ENCODE peak calls at places on chromosome 14, in five cellular contexts. N is A549, H is IMR-90, P is lower leg skin, Q is PC-3. M is an unnamed sample.

GRCh38 chr14:82488473-82488872 is 954.8 kb upstream of the SEL1L start:
- DNase-seq in H (no peak), N (no peak), P (no peak), Q (peak), M (no peak)

GRCh38 chr14:98243332-98243731 is 1028.7 kb downstream of the BCL11B start:
- DNase-seq in Q (no peak), N (no peak), P (no peak), H (no peak), M (no peak)

GRCh38 chr14:75307700-75308379 is 29.2 kb downstream of the FOS start:
- DNase-seq in Q (peak), N (peak), P (peak), H (peak), M (peak)

GRCh38 chr14:67372833-67373232 is 12.7 kb downstream of the EIF2S1 start:
- DNase-seq in P (no peak), Q (no peak), H (no peak), N (no peak), M (no peak)

GRCh38 chr14:75277000-75277795 is 1.4 kb upstream of the FOS start:
- DNase-seq in N (peak), Q (peak), P (peak), H (peak), M (peak)

GRCh38 chr14:95545769-95546168 is 10.9 kb downstream of the GLRX5 start:
- DNase-seq in P (no peak), N (peak), H (peak), Q (peak), M (peak)

GRCh38 chr14:39673141-39674133 is 241.2 kb upstream of the FBXO33 start:
- DNase-seq in N (no peak), H (no peak), P (no peak), Q (peak), M (peak)

GRCh38 chr14:61444215-61444768 is 122.9 kb downstream of the PRKCH start:
- DNase-seq in N (no peak), P (no peak), H (no peak), Q (no peak), M (no peak)

GRCh38 chr14:72892103-72892878 is 1.6 kb downstream of the DPF3 start:
- DNase-seq in Q (peak), P (no peak), H (peak), N (no peak), M (no peak)

GRCh38 chr14:38105106-38105702 is 102.5 kb upstream of the SSTR1 start:
- DNase-seq in P (no peak), N (no peak), Q (peak), H (no peak), M (no peak)

GRCh38 chr14:104460920-104461651 is 118.5 kb upstream of the C14orf180 start:
- DNase-seq in Q (no peak), N (no peak), H (no peak), P (no peak), M (no peak)

GRCh38 chr14:104601786-104602185 is 2.8 kb downstream of the TMEM179 start:
- DNase-seq in H (peak), Q (no peak), N (peak), P (no peak), M (no peak)

GRCh38 chr14:63757211-63757610 is 29.3 kb upstream of the SGPP1 start:
- DNase-seq in Q (no peak), P (no peak), H (no peak), N (no peak), M (no peak)

GRCh38 chr14:90576581-90576980 is 179.8 kb downstream of the CALM1 start:
- DNase-seq in N (no peak), Q (no peak), H (peak), P (no peak), M (no peak)

GRCh38 chr14:52951730-52952481 is 1.1 kb upstream of the FERMT2 start:
- DNase-seq in P (peak), H (peak), N (peak), Q (peak), M (peak)

GRCh38 chr14:91152499-91152898 is 38.6 kb downstream of the DGLUCY start:
- DNase-seq in Q (no peak), P (no peak), N (no peak), H (no peak), M (no peak)

GRCh38 chr14:82388488-82388887 is 854.8 kb upstream of the SEL1L start:
- DNase-seq in H (no peak), N (no peak), P (no peak), Q (no peak), M (peak)

GRCh38 chr14:71377099-71377498 is 469.8 kb downstream of the PCNX1 start:
- DNase-seq in Q (no peak), H (no peak), P (no peak), N (peak), M (no peak)

GRCh38 chr14:95471526-95472304 is 44.7 kb downstream of the SYNE3 start:
- DNase-seq in N (no peak), H (no peak), P (no peak), Q (no peak), M (no peak)

GRCh38 chr14:37466623-37467088 is 128.4 kb downstream of the FOXA1 start:
- DNase-seq in N (peak), P (no peak), Q (no peak), H (no peak), M (no peak)

GRCh38 chr14:29463727-29464370 is 463.8 kb downstream of the PRKD1 start:
- DNase-seq in P (no peak), H (no peak), N (no peak), Q (peak), M (peak)

GRCh38 chr14:40362856-40363255 is 930.6 kb upstream of the FBXO33 start:
- DNase-seq in H (no peak), P (no peak), N (no peak), Q (no peak), M (no peak)

GRCh38 chr14:88013750-88014349 is 8.9 kb downstream of the GPR65 start:
- DNase-seq in P (peak), H (peak), Q (peak), N (peak), M (peak)

GRCh38 chr14:35405304-35405996 is 901 bp upstream of the NFKBIA start:
- DNase-seq in P (peak), H (no peak), N (no peak), Q (no peak), M (peak)

DNA sequence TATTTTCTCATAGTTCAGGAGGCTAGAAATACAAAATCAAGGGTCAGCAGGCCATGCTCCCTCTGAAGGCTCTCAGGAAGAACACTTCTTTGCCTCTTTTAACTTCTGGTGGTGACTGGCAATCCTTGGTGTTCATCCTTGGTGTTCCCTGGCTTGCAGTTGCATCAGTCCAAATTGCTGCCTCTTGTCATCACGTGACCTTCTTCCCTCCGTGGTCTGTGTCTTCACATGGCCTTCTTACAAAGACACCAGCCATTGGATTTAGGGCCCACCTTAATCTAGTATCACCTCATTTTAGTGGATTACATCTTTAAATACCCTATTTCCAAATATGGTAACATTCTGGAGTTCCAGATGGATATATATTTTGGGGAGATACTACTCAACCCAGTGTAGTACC is 7.5 kb upstream of the LRRC9 start:
- DNase-seq in H (no peak), P (no peak), N (no peak), Q (no peak), M (no peak)
- H3K4me3 ChIP-seq in H (no peak), P (no peak), N (no peak), Q (no peak), M (no peak)

GRCh38 chr14:49999826-50000214 is 106.9 kb downstream of the ARF6 start:
- DNase-seq in P (no peak), H (no peak), N (no peak), Q (no peak), M (no peak)

GRCh38 chr14:50001999-50002925 is 109.4 kb downstream of the ARF6 start:
- DNase-seq in H (no peak), P (no peak), N (no peak), Q (no peak), M (peak)

GRCh38 chr14:49999216-49999761 is 106.4 kb downstream of the ARF6 start:
- DNase-seq in P (peak), H (peak), N (peak), Q (peak), M (peak)

GRCh38 chr14:50001146-50001998 is 108.5 kb downstream of the ARF6 start:
- DNase-seq in H (peak), P (peak), Q (peak), N (peak), M (peak)

DNA sequence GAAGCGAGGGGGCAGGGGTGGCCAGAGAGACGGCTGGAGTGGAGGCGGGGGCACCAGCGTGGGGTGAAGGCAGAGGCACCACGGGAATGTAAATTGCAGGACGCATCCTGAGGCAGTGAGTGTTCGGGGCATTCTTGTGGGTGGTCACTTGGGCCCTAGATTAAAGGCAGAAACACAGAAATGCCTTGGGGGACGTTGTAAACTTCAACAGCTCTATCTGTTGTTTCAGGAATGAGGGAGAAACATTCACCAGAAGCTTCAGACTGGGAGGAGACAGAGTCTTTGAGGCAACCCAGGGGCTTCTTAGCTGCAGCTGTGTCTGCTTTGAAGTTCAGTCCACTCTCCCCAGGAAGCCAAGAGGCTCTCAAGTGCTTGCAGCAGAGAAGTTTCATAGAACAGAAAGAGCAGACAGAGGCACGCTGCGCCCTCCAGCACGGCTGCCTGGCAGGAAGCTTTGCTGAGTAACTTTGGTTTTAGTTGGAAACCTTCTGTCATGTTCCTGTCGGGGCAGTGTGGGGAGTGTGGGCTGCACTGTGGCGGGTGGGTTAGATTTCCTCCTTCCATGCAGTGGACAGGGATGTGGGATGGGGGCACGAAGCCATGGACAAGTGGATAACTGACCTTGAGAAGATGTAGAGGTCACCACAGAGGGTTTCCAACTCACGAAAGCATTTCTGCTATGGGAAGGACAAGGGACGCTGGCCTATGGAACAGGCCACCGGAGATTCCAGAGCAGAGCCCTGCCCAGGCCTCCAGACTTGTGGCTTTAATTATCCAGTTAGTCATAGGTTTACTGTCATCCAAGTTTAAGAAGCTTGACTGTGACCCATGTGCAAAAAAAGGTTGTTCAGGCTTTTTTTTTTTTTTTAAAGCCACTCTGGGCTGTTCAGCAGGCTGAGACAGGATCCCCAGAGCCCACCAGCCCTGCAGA is 107.6 kb downstream of the ARF6 start:
- DNase-seq in N (peak), Q (peak), H (peak), P (peak), M (peak)
- TF ChIP-seq CTCF in N (no peak), Q (no peak), H (no peak), P (no peak), M (no peak)

DNA sequence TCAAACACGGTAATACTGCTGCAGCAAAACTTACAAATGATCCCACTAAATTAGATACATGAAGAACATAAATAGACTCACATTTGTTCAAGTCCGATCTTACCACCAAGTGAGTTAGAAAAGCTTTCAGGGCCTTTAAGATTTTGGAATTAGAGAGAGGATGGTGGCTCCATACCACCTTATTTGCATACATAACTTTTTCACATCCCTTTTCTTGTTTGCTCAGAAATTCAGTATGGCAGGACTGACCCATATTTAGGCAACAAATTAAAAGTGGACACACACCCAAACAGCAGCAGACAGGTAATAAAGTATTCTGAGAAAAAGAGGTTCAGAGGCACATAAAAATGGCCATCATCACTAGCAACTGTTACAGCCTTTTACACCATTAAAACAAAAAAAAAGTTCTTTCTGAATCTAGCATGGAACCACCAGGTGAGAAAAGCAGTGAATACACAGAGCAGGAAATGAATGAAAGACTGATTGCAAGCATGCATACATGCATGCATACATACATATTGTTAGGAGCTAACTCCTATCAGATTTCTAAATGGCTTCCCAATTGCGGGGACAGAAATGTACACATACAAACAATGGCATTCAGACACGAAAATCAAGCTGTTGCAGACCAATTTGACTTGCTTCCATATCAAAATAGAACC is 23.3 kb downstream of the STXBP6 start:
- DNase-seq in P (no peak), N (no peak), Q (no peak), H (no peak), M (no peak)
- H3K4me3 ChIP-seq in P (no peak), N (no peak), Q (no peak), H (no peak), M (no peak)

GRCh38 chr14:99344051-99344450 is 72.1 kb upstream of the BCL11B start:
- DNase-seq in H (no peak), Q (no peak), N (no peak), P (no peak), M (no peak)

GRCh38 chr14:99339551-99339950 is 67.6 kb upstream of the BCL11B start:
- DNase-seq in N (no peak), Q (no peak), P (no peak), H (no peak), M (no peak)

GRCh38 chr14:99342204-99342603 is 70.2 kb upstream of the BCL11B start:
- DNase-seq in Q (no peak), P (no peak), N (no peak), H (no peak), M (no peak)

GRCh38 chr14:99345472-99345871 is 73.5 kb upstream of the BCL11B start:
- DNase-seq in Q (no peak), P (no peak), H (no peak), N (no peak), M (no peak)

DNA sequence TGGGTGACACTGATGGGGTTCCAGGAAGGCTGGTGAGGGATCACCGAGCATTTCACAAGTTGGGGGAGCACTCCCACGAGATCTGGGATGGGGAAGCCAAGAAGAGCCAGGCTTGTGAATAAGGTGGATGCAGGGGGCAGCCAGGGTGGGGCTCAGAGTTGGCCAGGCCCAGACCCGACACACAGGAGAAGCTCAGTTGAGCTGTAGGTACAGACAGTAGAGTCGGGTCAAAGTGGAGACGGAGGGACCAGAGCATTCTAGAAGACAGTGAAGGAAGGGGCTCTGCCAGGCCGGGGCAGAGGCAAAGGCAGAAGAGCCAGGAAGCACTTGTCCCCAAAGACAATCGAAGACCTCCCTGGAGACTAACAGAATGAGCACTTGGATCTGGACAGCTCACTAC is 70.9 kb upstream of the BCL11B start:
- DNase-seq in P (no peak), Q (no peak), H (no peak), N (no peak), M (no peak)
- TF ChIP-seq CTCF in P (no peak), Q (no peak), H (no peak), N (no peak), M (no peak)

GRCh38 chr14:20690848-20691640 is 2.5 kb downstream of the ANG start:
- DNase-seq in Q (peak), H (peak), N (peak), P (peak), M (peak)
- H3K4me3 ChIP-seq in Q (peak), H (no peak), N (peak), P (no peak), M (no peak)

DNA sequence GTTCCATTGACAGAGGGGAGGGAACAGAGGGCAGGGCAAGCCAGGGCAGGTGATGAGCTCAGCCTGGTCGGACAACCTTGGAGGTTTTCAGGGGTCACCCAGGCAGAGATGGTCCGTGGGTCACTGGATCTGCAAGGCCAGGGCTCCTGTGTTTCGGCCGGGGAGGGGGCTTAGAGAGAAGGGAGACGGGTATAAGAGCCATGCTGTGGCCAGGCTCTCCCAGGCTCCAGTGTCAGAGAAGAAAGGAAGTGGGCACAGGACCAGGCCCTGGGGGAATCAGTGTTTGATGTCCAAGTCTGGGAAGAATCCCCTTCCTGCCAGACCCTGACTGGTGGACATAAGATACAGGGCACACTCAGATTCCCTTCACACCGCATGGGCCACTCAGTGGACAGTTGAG is 36.9 kb downstream of the DIO3 start:
- DNase-seq in H (no peak), N (no peak), Q (no peak), P (no peak), M (no peak)
- TF ChIP-seq CTCF in H (no peak), N (no peak), Q (no peak), P (no peak), M (no peak)

GRCh38 chr14:21098892-21099595 is 589 bp upstream of the ZNF219 start:
- DNase-seq in N (no peak), P (no peak), Q (peak), H (no peak), M (no peak)

GRCh38 chr14:21096889-21097615 is 1.4 kb downstream of the ZNF219 start:
- DNase-seq in P (no peak), Q (no peak), H (no peak), N (no peak), M (no peak)

GRCh38 chr14:21098134-21098891 is at the start of gene ZNF219:
- DNase-seq in Q (peak), H (peak), N (peak), P (no peak), M (peak)

GRCh38 chr14:21096438-21096837 is 2.0 kb downstream of the ZNF219 start:
- DNase-seq in P (no peak), H (no peak), N (no peak), Q (no peak), M (no peak)

DNA sequence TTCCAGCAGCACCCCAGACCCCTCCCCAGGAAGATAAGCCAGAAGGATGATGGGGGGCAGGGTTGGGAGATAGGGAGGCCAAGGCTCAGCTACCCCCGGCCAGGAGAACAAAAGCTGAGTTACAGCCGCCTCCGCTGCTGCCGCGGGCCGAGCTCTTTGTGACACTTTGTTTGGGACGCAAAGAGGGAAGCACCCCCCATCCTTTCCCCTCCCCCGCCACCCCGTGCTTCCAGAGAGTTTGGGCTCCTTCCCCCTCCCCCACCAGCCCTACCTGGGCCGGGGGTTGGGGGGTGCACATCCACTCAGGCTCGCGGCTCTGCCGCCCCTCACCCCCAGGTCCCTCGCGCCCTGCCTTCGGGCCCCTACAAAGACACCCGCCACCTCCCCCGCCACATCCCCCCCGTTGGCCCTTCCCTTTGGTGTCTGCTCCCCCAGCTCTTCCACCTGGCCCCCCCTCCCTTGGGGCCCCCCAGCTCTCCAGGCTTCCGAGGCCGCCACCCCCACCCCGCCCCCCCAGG is 780 bp downstream of the ZNF219 start:
- DNase-seq in H (no peak), N (no peak), Q (no peak), P (no peak), M (no peak)
- H3K4me3 ChIP-seq in H (peak), N (peak), Q (no peak), P (no peak), M (peak)

GRCh38 chr14:94348836-94349235 is 25.7 kb upstream of the SERPINA6 start:
- DNase-seq in P (no peak), N (no peak), Q (no peak), H (no peak), M (no peak)
- TF ChIP-seq CTCF in P (no peak), N (no peak), Q (no peak), H (no peak), M (no peak)

M was measured in bronchial epithelial cell.